ENCODE peak calls at places on chromosomes 7 and 10, in six cellular contexts. One of them, this sample, is unnamed.
A peak's percentile ranks its signal among the peaks of the same experiment; 100 is the strongest.

GRCh38 chr10:91350651-91351081 is 59.5 kb upstream of the HECTD2 start:
- DNase-seq in A549: no peak
- DNase-seq in neural progenitor cell: no peak
- DNase-seq in mesendoderm: no peak
- DNase-seq in mesenchymal stem cell: no peak
- DNase-seq in hepatocyte: no peak
- DNase-seq in this sample: no peak

GRCh38 chr7:155207335-155208002 is 90.2 kb upstream of the INSIG1 start:
- DNase-seq in A549: no peak
- DNase-seq in neural progenitor cell: no peak
- DNase-seq in mesendoderm: no peak
- DNase-seq in mesenchymal stem cell: no peak
- DNase-seq in hepatocyte: no peak
- DNase-seq in this sample: no peak

GRCh38 chr10:89206402-89207180 is 526 bp downstream of the CH25H start:
- DNase-seq in A549: peak; percentile 1
- DNase-seq in neural progenitor cell: no peak
- DNase-seq in mesendoderm: no peak
- DNase-seq in mesenchymal stem cell: no peak
- DNase-seq in hepatocyte: no peak
- DNase-seq in this sample: peak; percentile 8

GRCh38 chr7:1531263-1531978 is 919 bp downstream of the MAFK start:
- DNase-seq in A549: peak; percentile 61
- DNase-seq in neural progenitor cell: no peak
- DNase-seq in mesendoderm: no peak
- DNase-seq in mesenchymal stem cell: peak; percentile 72
- DNase-seq in hepatocyte: peak; percentile 54
- DNase-seq in this sample: no peak

GRCh38 chr7:85103352-85103751 is 83.5 kb downstream of the SEMA3D start:
- DNase-seq in A549: no peak
- DNase-seq in neural progenitor cell: no peak
- DNase-seq in mesendoderm: no peak
- DNase-seq in mesenchymal stem cell: no peak
- DNase-seq in hepatocyte: no peak
- DNase-seq in this sample: no peak

GRCh38 chr10:115706482-115707076 is 566.4 kb downstream of the GFRA1 start:
- DNase-seq in A549: peak; percentile 40
- DNase-seq in neural progenitor cell: peak; percentile 42
- DNase-seq in mesendoderm: peak; percentile 39
- DNase-seq in mesenchymal stem cell: peak; percentile 50
- DNase-seq in hepatocyte: peak; percentile 23
- DNase-seq in this sample: peak; percentile 6

GRCh38 chr7:105612806-105613205 is 31.5 kb upstream of the EFCAB10 start:
- DNase-seq in A549: no peak
- DNase-seq in neural progenitor cell: no peak
- DNase-seq in mesendoderm: no peak
- DNase-seq in mesenchymal stem cell: no peak
- DNase-seq in hepatocyte: no peak
- DNase-seq in this sample: no peak

GRCh38 chr7:601573-602340 is 82.1 kb upstream of the PDGFA start:
- DNase-seq in A549: no peak
- DNase-seq in neural progenitor cell: no peak
- DNase-seq in mesendoderm: no peak
- DNase-seq in mesenchymal stem cell: no peak
- DNase-seq in hepatocyte: no peak
- DNase-seq in this sample: no peak

GRCh38 chr7:114938785-114939184 is 16.9 kb downstream of the MDFIC start:
- DNase-seq in A549: no peak
- DNase-seq in neural progenitor cell: no peak
- DNase-seq in mesendoderm: no peak
- DNase-seq in mesenchymal stem cell: no peak
- DNase-seq in hepatocyte: no peak
- DNase-seq in this sample: no peak

GRCh38 chr7:91876391-91877133 is 3.9 kb downstream of the MTERF1 start:
- DNase-seq in A549: peak; percentile 22
- DNase-seq in neural progenitor cell: no peak
- DNase-seq in mesendoderm: peak; percentile 4
- DNase-seq in mesenchymal stem cell: no peak
- DNase-seq in hepatocyte: no peak
- DNase-seq in this sample: no peak

DNA sequence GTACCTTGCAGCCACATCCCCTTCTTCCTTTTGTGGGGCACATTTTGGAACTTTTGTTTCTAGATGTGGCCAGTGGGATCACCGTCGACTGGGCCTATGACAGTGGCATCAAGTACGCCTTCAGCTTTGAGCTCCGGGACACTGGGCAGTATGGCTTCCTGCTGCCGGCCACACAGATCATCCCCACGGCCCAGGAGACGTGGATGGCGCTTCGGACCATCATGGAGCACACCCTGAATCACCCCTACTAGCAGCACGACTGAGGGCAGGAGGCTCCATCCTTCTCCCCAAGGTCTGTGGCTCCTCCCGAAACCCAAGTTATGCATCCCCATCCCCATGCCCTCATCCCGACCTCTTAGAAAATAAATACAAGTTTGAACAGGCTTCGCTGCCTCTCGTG is 11.9 kb upstream of the CPA1 start:
- DNase-seq in A549: no peak
- DNase-seq in neural progenitor cell: no peak
- DNase-seq in mesendoderm: no peak
- DNase-seq in mesenchymal stem cell: no peak
- DNase-seq in hepatocyte: no peak
- DNase-seq in this sample: no peak
- H3K4me2 ChIP-seq in A549: no peak overlapping the region
- H3K4me2 ChIP-seq in neural progenitor cell: no peak overlapping the region
- H3K4me2 ChIP-seq in mesendoderm: no peak overlapping the region
- H3K4me2 ChIP-seq in mesenchymal stem cell: no peak overlapping the region
- H3K4me2 ChIP-seq in hepatocyte: no peak overlapping the region
- H3K4me2 ChIP-seq in this sample: no peak overlapping the region

GRCh38 chr7:124765401-124766352 is at the start of gene GPR37:
- DNase-seq in A549: peak; percentile 69
- DNase-seq in neural progenitor cell: peak; percentile 84
- DNase-seq in mesendoderm: peak; percentile 97
- DNase-seq in mesenchymal stem cell: peak; percentile 95
- DNase-seq in hepatocyte: peak; percentile 84
- DNase-seq in this sample: peak; percentile 70

GRCh38 chr7:124762611-124763143 is 2.9 kb downstream of the GPR37 start:
- DNase-seq in A549: no peak
- DNase-seq in neural progenitor cell: no peak
- DNase-seq in mesendoderm: peak; percentile 31
- DNase-seq in mesenchymal stem cell: peak; percentile 62
- DNase-seq in hepatocyte: peak; percentile 20
- DNase-seq in this sample: no peak

GRCh38 chr7:124761164-124761715 is 4.4 kb downstream of the GPR37 start:
- DNase-seq in A549: no peak
- DNase-seq in neural progenitor cell: no peak
- DNase-seq in mesendoderm: no peak
- DNase-seq in mesenchymal stem cell: peak; percentile 17
- DNase-seq in hepatocyte: no peak
- DNase-seq in this sample: no peak

GRCh38 chr7:124764847-124765400 is 668 bp downstream of the GPR37 start:
- DNase-seq in A549: no peak
- DNase-seq in neural progenitor cell: peak; percentile 62
- DNase-seq in mesendoderm: peak; percentile 45
- DNase-seq in mesenchymal stem cell: no peak
- DNase-seq in hepatocyte: peak; percentile 26
- DNase-seq in this sample: peak; percentile 2

DNA sequence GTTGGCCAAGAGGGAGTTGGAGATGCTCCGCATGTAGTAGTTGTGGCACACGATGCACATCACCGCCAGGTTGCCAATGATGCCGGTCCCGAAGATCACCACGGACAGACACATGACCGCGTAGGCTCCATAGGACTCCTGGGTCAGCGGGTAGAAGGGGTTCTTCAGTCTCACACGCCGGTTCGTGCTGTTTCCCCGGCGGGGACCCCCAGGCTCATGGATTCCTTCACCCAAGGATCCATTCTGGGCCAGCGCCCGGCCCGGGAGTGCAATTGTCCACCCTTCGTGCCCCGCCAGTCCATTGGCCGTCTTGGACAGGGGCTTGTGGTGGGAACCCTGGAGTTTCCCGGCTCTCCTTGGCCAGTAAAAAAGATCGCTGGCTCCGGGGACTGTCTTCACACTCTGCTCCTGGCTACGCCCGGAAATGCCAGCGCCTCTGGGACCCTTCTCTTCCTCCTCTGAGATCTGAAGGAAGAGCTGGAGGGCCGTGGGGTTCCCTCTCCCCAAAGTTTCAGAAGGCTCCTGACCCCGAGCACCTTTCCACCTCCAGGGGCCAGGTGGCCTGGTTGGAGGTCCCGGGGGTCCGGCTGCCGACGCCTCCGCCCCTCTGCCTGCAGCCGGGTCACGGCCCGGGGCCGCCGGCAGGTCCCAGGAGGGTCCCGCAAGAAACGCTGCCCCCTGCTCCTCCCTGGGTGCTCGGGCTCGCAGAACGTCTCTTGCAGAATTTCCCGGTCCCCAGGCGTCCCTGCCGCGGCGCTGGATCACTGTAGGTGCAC is 1.3 kb downstream of the GPR37 start:
- DNase-seq in A549: no peak
- DNase-seq in neural progenitor cell: peak; percentile 26
- DNase-seq in mesendoderm: no peak
- DNase-seq in mesenchymal stem cell: peak; percentile 54
- DNase-seq in hepatocyte: peak; percentile 11
- DNase-seq in this sample: peak; percentile 5
- H3K4me2 ChIP-seq in A549: peak overlapping the region; percentile 97
- H3K4me2 ChIP-seq in neural progenitor cell: peak overlapping the region; percentile 82
- H3K4me2 ChIP-seq in mesendoderm: peak overlapping the region; percentile 76
- H3K4me2 ChIP-seq in mesenchymal stem cell: peak overlapping the region; percentile 83
- H3K4me2 ChIP-seq in hepatocyte: peak overlapping the region; percentile 95
- H3K4me2 ChIP-seq in this sample: peak overlapping the region; percentile 98

GRCh38 chr10:106083572-106083971 is 1080.9 kb downstream of the SORCS1 start:
- DNase-seq in A549: no peak
- DNase-seq in neural progenitor cell: no peak
- DNase-seq in mesendoderm: no peak
- DNase-seq in mesenchymal stem cell: no peak
- DNase-seq in hepatocyte: no peak
- DNase-seq in this sample: no peak

GRCh38 chr10:106078796-106079576 is 1085.5 kb downstream of the SORCS1 start:
- DNase-seq in A549: no peak
- DNase-seq in neural progenitor cell: no peak
- DNase-seq in mesendoderm: peak; percentile 19
- DNase-seq in mesenchymal stem cell: no peak
- DNase-seq in hepatocyte: no peak
- DNase-seq in this sample: no peak

GRCh38 chr10:106086391-106086790 is 1078.1 kb downstream of the SORCS1 start:
- DNase-seq in A549: no peak
- DNase-seq in neural progenitor cell: no peak
- DNase-seq in mesendoderm: peak; percentile 62
- DNase-seq in mesenchymal stem cell: no peak
- DNase-seq in hepatocyte: no peak
- DNase-seq in this sample: no peak

DNA sequence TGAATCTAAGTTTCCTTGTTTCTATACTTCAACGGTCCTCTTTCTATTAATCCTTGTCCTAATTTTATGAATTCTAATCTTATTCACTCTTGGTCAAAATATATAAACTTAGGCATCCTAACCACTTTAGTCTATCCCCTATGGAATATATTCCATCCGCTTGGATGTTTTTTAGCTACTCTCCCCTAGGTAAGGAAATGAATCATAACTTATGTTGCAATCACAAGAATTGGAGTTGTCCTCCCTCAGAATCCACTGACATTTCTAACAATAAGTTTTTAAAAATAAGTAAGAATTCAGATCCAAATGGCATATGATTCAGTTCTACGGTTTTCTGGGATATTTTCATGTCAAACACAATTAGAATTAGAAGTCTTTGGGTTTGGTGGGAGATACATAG is 1081.6 kb downstream of the SORCS1 start:
- DNase-seq in A549: no peak
- DNase-seq in neural progenitor cell: no peak
- DNase-seq in mesendoderm: no peak
- DNase-seq in mesenchymal stem cell: no peak
- DNase-seq in hepatocyte: no peak
- DNase-seq in this sample: no peak
- H3K4me2 ChIP-seq in A549: no peak overlapping the region
- H3K4me2 ChIP-seq in neural progenitor cell: no peak overlapping the region
- H3K4me2 ChIP-seq in mesendoderm: no peak overlapping the region
- H3K4me2 ChIP-seq in mesenchymal stem cell: no peak overlapping the region
- H3K4me2 ChIP-seq in hepatocyte: no peak overlapping the region
- H3K4me2 ChIP-seq in this sample: no peak overlapping the region

GRCh38 chr7:17460001-17460400 is 161.5 kb downstream of the AHR start:
- DNase-seq in A549: no peak
- DNase-seq in neural progenitor cell: no peak
- DNase-seq in mesendoderm: no peak
- DNase-seq in mesenchymal stem cell: no peak
- DNase-seq in hepatocyte: no peak
- DNase-seq in this sample: no peak

GRCh38 chr7:17466201-17466600 is 167.7 kb downstream of the AHR start:
- DNase-seq in A549: no peak
- DNase-seq in neural progenitor cell: no peak
- DNase-seq in mesendoderm: no peak
- DNase-seq in mesenchymal stem cell: no peak
- DNase-seq in hepatocyte: no peak
- DNase-seq in this sample: no peak

GRCh38 chr7:17460665-17461064 is 162.2 kb downstream of the AHR start:
- DNase-seq in A549: no peak
- DNase-seq in neural progenitor cell: no peak
- DNase-seq in mesendoderm: no peak
- DNase-seq in mesenchymal stem cell: no peak
- DNase-seq in hepatocyte: no peak
- DNase-seq in this sample: no peak

GRCh38 chr7:17462059-17462695 is 163.7 kb downstream of the AHR start:
- DNase-seq in A549: no peak
- DNase-seq in neural progenitor cell: no peak
- DNase-seq in mesendoderm: no peak
- DNase-seq in mesenchymal stem cell: no peak
- DNase-seq in hepatocyte: no peak
- DNase-seq in this sample: no peak

DNA sequence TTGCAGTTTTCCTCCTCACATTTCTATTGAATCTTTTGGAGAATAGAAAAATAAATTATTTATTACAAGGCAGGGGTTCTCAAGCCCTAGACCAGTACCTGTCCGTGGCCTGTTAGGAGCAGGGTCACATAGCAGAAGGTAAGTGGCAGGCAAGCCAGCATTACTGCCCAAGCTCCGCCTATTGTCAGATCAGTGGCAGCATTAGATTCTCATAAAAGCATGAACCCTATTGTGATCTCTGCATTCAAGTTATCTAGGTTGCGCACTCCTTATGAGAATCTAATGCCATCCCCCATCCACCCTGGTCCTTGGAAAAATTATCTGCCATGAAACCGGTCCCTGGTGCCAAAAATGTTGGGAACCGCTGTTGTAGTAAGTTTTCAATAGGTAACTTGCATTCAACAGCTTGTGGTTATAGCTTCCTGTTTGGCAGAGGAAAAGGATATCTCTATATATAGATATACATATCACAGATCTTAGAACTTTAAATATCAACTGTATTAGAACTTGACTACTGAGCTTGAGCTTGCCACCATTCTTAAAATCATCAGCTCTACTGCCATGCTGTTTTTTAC is 165.1 kb downstream of the AHR start:
- DNase-seq in A549: no peak
- DNase-seq in neural progenitor cell: no peak
- DNase-seq in mesendoderm: no peak
- DNase-seq in mesenchymal stem cell: no peak
- DNase-seq in hepatocyte: no peak
- DNase-seq in this sample: no peak
- H3K4me2 ChIP-seq in A549: no peak overlapping the region
- H3K4me2 ChIP-seq in neural progenitor cell: no peak overlapping the region
- H3K4me2 ChIP-seq in mesendoderm: no peak overlapping the region
- H3K4me2 ChIP-seq in mesenchymal stem cell: no peak overlapping the region
- H3K4me2 ChIP-seq in hepatocyte: no peak overlapping the region
- H3K4me2 ChIP-seq in this sample: no peak overlapping the region

This sample was measured in neuronal stem cell.